ENCODE peak calls at places on chromosome 5, in four cellular contexts. One of them, this sample, is unnamed.

GRCh38 chr5:147472669-147473131 is 37.2 kb downstream of the DPYSL3 start:
- DNase-seq in astrocyte: no peak
- DNase-seq in fibroblast of lung: no peak
- DNase-seq in hepatocyte: no peak
- DNase-seq in this sample: no peak

GRCh38 chr5:117455236-117456233 is 880.9 kb upstream of the SEMA6A start:
- DNase-seq in astrocyte: no peak
- DNase-seq in fibroblast of lung: no peak
- DNase-seq in hepatocyte: peak
- DNase-seq in this sample: no peak

GRCh38 chr5:147464211-147464610 is 45.7 kb downstream of the DPYSL3 start:
- DNase-seq in astrocyte: no peak
- DNase-seq in fibroblast of lung: peak
- DNase-seq in hepatocyte: peak
- DNase-seq in this sample: peak

GRCh38 chr5:116358911-116359418 is 215.7 kb downstream of the SEMA6A start:
- DNase-seq in astrocyte: no peak
- DNase-seq in fibroblast of lung: no peak
- DNase-seq in hepatocyte: no peak
- DNase-seq in this sample: no peak

GRCh38 chr5:32506251-32506661 is 61.7 kb upstream of the ZFR start:
- DNase-seq in astrocyte: no peak
- DNase-seq in fibroblast of lung: peak
- DNase-seq in hepatocyte: no peak
- DNase-seq in this sample: peak

GRCh38 chr5:7094626-7095025 is 301.3 kb upstream of the ADCY2 start:
- DNase-seq in astrocyte: no peak
- DNase-seq in fibroblast of lung: no peak
- DNase-seq in hepatocyte: peak
- DNase-seq in this sample: no peak

GRCh38 chr5:1000329-1000728 is 8.3 kb upstream of the NKD2 start:
- DNase-seq in astrocyte: no peak
- DNase-seq in fibroblast of lung: no peak
- DNase-seq in hepatocyte: no peak
- DNase-seq in this sample: no peak

GRCh38 chr5:167050568-167051214 is 1240.8 kb upstream of the WWC1 start:
- DNase-seq in astrocyte: no peak
- DNase-seq in fibroblast of lung: peak
- DNase-seq in hepatocyte: no peak
- DNase-seq in this sample: no peak

GRCh38 chr5:123120197-123120596 is 31.2 kb downstream of the PRDM6 start:
- DNase-seq in astrocyte: no peak
- DNase-seq in fibroblast of lung: no peak
- DNase-seq in hepatocyte: no peak
- DNase-seq in this sample: peak

GRCh38 chr5:103466494-103466893 is 96.1 kb downstream of the NUDT12 start:
- DNase-seq in astrocyte: peak
- DNase-seq in fibroblast of lung: peak
- DNase-seq in hepatocyte: no peak
- DNase-seq in this sample: peak

GRCh38 chr5:135246923-135247795 is 151.9 kb downstream of the MACROH2A1 start:
- DNase-seq in astrocyte: peak
- DNase-seq in fibroblast of lung: peak
- DNase-seq in hepatocyte: peak
- DNase-seq in this sample: peak

GRCh38 chr5:100576217-100576751 is 41.1 kb downstream of the FAM174A start:
- DNase-seq in astrocyte: no peak
- DNase-seq in fibroblast of lung: no peak
- DNase-seq in hepatocyte: no peak
- DNase-seq in this sample: peak

GRCh38 chr5:39478851-39479250 is 54.1 kb upstream of the DAB2 start:
- DNase-seq in astrocyte: peak
- DNase-seq in fibroblast of lung: no peak
- DNase-seq in hepatocyte: no peak
- DNase-seq in this sample: peak

GRCh38 chr5:117077142-117077541 is 502.5 kb upstream of the SEMA6A start:
- DNase-seq in astrocyte: no peak
- DNase-seq in fibroblast of lung: peak
- DNase-seq in hepatocyte: no peak
- DNase-seq in this sample: peak

GRCh38 chr5:2841208-2841607 is 89.7 kb upstream of the IRX2 start:
- DNase-seq in astrocyte: no peak
- DNase-seq in fibroblast of lung: no peak
- DNase-seq in hepatocyte: no peak
- DNase-seq in this sample: no peak

GRCh38 chr5:39780341-39780740 is 355.6 kb upstream of the DAB2 start:
- DNase-seq in astrocyte: peak
- DNase-seq in fibroblast of lung: peak
- DNase-seq in hepatocyte: no peak
- DNase-seq in this sample: peak

GRCh38 chr5:123720955-123721354 is 209.0 kb downstream of the CSNK1G3 start:
- DNase-seq in astrocyte: peak
- DNase-seq in fibroblast of lung: no peak
- DNase-seq in hepatocyte: no peak
- DNase-seq in this sample: no peak

GRCh38 chr5:62082370-62082778 is 223.6 kb upstream of the KIF2A start:
- DNase-seq in astrocyte: peak
- DNase-seq in fibroblast of lung: peak
- DNase-seq in hepatocyte: no peak
- DNase-seq in this sample: peak

GRCh38 chr5:96048763-96049162 is 87.1 kb upstream of the ELL2 start:
- DNase-seq in astrocyte: no peak
- DNase-seq in fibroblast of lung: no peak
- DNase-seq in hepatocyte: peak
- DNase-seq in this sample: no peak

GRCh38 chr5:140556438-140556837 is 835 bp downstream of the SRA1 start:
- DNase-seq in astrocyte: peak
- DNase-seq in fibroblast of lung: peak
- DNase-seq in hepatocyte: no peak
- DNase-seq in this sample: peak

GRCh38 chr5:176739461-176740051 is 70.8 kb upstream of the UNC5A start:
- DNase-seq in astrocyte: no peak
- DNase-seq in fibroblast of lung: no peak
- DNase-seq in hepatocyte: no peak
- DNase-seq in this sample: no peak

GRCh38 chr5:45695011-45695667 is 1.0 kb downstream of the HCN1 start:
- DNase-seq in astrocyte: no peak
- DNase-seq in fibroblast of lung: no peak
- DNase-seq in hepatocyte: peak
- DNase-seq in this sample: no peak

GRCh38 chr5:144198386-144198785 is 27.7 kb downstream of the KCTD16 start:
- DNase-seq in astrocyte: peak
- DNase-seq in fibroblast of lung: peak
- DNase-seq in hepatocyte: no peak
- DNase-seq in this sample: peak

GRCh38 chr5:40227927-40228326 is 451.8 kb upstream of the PTGER4 start:
- DNase-seq in astrocyte: no peak
- DNase-seq in fibroblast of lung: no peak
- DNase-seq in hepatocyte: no peak
- DNase-seq in this sample: no peak

GRCh38 chr5:28397502-28397941 is 1359.1 kb upstream of the CDH9 start:
- DNase-seq in astrocyte: peak
- DNase-seq in fibroblast of lung: no peak
- DNase-seq in hepatocyte: peak
- DNase-seq in this sample: no peak

GRCh38 chr5:91221917-91222316 is 161.2 kb downstream of the ARRDC3 start:
- DNase-seq in astrocyte: no peak
- DNase-seq in fibroblast of lung: no peak
- DNase-seq in hepatocyte: no peak
- DNase-seq in this sample: no peak

GRCh38 chr5:125058185-125058826 is 311.9 kb upstream of the ZNF608 start:
- DNase-seq in astrocyte: no peak
- DNase-seq in fibroblast of lung: peak
- DNase-seq in hepatocyte: peak
- DNase-seq in this sample: peak

GRCh38 chr5:71456362-71456743 is 902 bp downstream of the BDP1 start:
- DNase-seq in astrocyte: no peak
- DNase-seq in fibroblast of lung: no peak
- DNase-seq in hepatocyte: no peak
- DNase-seq in this sample: peak

GRCh38 chr5:9054821-9055589 is 490.9 kb downstream of the SEMA5A start:
- DNase-seq in astrocyte: peak
- DNase-seq in fibroblast of lung: no peak
- DNase-seq in hepatocyte: no peak
- DNase-seq in this sample: peak

GRCh38 chr5:55929020-55929799 is 65.6 kb downstream of the IL6ST start:
- DNase-seq in astrocyte: no peak
- DNase-seq in fibroblast of lung: no peak
- DNase-seq in hepatocyte: no peak
- DNase-seq in this sample: no peak
- H2AFZ ChIP-seq in astrocyte: no peak
- H2AFZ ChIP-seq in fibroblast of lung: no peak
- H2AFZ ChIP-seq in hepatocyte: no peak
- H2AFZ ChIP-seq in this sample: no peak

GRCh38 chr5:109936091-109936490 is 246.4 kb downstream of the MAN2A1 start:
- DNase-seq in astrocyte: no peak
- DNase-seq in fibroblast of lung: no peak
- DNase-seq in hepatocyte: no peak
- DNase-seq in this sample: peak

GRCh38 chr5:109938453-109938852 is 248.7 kb downstream of the MAN2A1 start:
- DNase-seq in astrocyte: no peak
- DNase-seq in fibroblast of lung: no peak
- DNase-seq in hepatocyte: no peak
- DNase-seq in this sample: no peak

GRCh38 chr5:109937951-109938350 is 248.2 kb downstream of the MAN2A1 start:
- DNase-seq in astrocyte: no peak
- DNase-seq in fibroblast of lung: no peak
- DNase-seq in hepatocyte: no peak
- DNase-seq in this sample: no peak

GRCh38 chr5:109936996-109937395 is 247.3 kb downstream of the MAN2A1 start:
- DNase-seq in astrocyte: no peak
- DNase-seq in fibroblast of lung: no peak
- DNase-seq in hepatocyte: no peak
- DNase-seq in this sample: no peak

GRCh38 chr5:109939109-109939682 is 249.5 kb downstream of the MAN2A1 start:
- DNase-seq in astrocyte: peak
- DNase-seq in fibroblast of lung: peak
- DNase-seq in hepatocyte: no peak
- DNase-seq in this sample: peak
- H2AFZ ChIP-seq in astrocyte: no peak
- H2AFZ ChIP-seq in fibroblast of lung: no peak
- H2AFZ ChIP-seq in hepatocyte: no peak
- H2AFZ ChIP-seq in this sample: no peak

DNA sequence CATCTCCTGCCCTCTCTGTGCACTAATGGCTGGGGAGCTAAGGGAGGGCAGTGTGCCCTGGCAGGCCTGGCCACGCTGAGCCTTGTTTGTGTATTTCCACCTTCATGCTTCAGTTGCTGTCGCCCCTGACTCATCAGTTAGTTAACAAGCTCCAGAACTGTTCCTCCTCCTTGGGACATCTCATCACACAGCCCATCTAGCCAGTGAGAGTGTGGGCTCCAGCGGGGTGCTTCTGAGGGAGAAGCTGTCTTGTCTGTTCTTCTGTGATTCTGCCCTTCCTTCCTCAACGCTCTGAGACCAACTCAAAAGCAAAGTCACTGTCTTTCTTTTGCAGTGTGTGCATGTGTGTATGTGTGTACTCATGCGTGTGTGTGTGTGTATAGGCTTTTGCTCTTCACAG is 58.3 kb upstream of the CPEB4 start:
- DNase-seq in astrocyte: peak
- DNase-seq in fibroblast of lung: no peak
- DNase-seq in hepatocyte: peak
- DNase-seq in this sample: peak
- H2AFZ ChIP-seq in astrocyte: no peak
- H2AFZ ChIP-seq in fibroblast of lung: no peak
- H2AFZ ChIP-seq in hepatocyte: no peak
- H2AFZ ChIP-seq in this sample: peak

GRCh38 chr5:57442080-57442839 is 40.4 kb downstream of the ACTBL2 start:
- DNase-seq in astrocyte: peak
- DNase-seq in fibroblast of lung: peak
- DNase-seq in hepatocyte: peak
- DNase-seq in this sample: peak
- H2AFZ ChIP-seq in astrocyte: peak
- H2AFZ ChIP-seq in fibroblast of lung: no peak
- H2AFZ ChIP-seq in hepatocyte: no peak
- H2AFZ ChIP-seq in this sample: peak

GRCh38 chr5:87079219-87079618 is 188.5 kb upstream of the RASA1 start:
- DNase-seq in astrocyte: no peak
- DNase-seq in fibroblast of lung: no peak
- DNase-seq in hepatocyte: no peak
- DNase-seq in this sample: no peak
- H2AFZ ChIP-seq in astrocyte: no peak
- H2AFZ ChIP-seq in fibroblast of lung: no peak
- H2AFZ ChIP-seq in hepatocyte: no peak
- H2AFZ ChIP-seq in this sample: peak

DNA sequence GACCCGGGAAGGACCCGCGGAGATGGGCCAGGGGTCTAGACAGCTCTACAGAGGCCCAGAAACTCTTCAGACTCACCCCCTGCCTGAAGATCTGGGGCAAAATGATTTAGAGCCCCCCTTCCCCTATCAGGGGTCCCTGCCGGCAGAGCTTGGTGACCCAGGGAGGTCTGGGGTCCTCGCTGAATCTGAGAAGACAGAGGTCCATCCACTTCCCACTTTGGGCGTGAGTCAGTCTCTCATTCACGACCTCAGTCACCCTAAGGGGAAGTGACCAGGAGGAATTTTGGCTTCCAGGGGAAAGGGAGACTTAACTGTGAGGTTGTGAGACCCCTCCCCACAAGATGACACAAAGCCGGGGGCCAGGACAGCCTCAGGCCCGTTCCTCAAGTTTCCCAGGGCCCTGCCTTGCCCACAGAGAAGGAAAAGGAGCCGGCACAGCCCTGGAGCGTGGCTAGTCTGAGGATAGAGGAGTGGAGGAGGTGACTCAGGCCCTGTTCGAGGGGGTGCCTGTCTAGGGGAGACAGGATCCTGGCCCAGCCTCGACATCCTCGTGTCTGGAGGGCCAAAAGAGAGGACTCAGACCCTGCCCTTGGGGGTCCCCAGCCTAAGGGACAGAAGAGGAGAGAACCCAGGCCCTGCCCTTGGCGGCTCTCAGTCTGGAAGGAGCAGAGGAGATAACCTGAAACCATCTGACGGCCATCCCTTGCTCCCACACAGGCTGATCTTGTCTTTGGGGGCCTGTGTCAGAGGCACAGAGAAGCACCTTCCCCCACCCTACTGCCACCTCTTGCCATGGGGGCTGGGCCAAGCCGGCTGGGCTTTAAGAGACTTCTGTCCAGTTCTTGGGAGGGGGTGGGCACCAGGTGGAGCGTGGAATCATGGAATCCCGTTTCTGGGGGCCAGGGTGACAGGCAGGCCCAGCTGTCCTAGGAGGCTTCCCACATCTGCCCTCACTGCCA is 885 bp downstream of the PDLIM4 start:
- DNase-seq in astrocyte: peak
- DNase-seq in fibroblast of lung: peak
- DNase-seq in hepatocyte: peak
- DNase-seq in this sample: peak
- H2AFZ ChIP-seq in astrocyte: peak
- H2AFZ ChIP-seq in fibroblast of lung: no peak
- H2AFZ ChIP-seq in hepatocyte: peak
- H2AFZ ChIP-seq in this sample: peak

This sample was measured in GM23248.